ENCODE peak calls at places on chromosomes 5 and 9, in five cellular contexts. O is stimulated activated CD4-positive, alpha-beta T cell treated with anti-CD3 and anti-CD28 coated beads, Interleukin-1b, Interleukin-23, amount 100 ng/mL, for 48 hours; H is upper lobe of right lung; P is uterus; E is globus pallidus. D is an unnamed sample.

GRCh38 chr9:93949073-93949693 is 6.0 kb downstream of the BARX1 start:
- DNase-seq in O (no peak), H (no peak), P (no peak), E (no peak), D (peak)

GRCh38 chr5:172142709-172143215 is 45.3 kb downstream of the STK10 start:
- DNase-seq in O (no peak), H (no peak), P (no peak), E (no peak), D (peak)

GRCh38 chr5:169183581-169183980 is 117.4 kb downstream of the SLIT3 start:
- DNase-seq in O (no peak), H (no peak), P (no peak), E (no peak), D (no peak)

GRCh38 chr9:81183763-81184162 is 505.6 kb downstream of the TLE1 start:
- DNase-seq in O (no peak), H (no peak), P (no peak), E (no peak), D (no peak)

GRCh38 chr5:163915481-163915961 is 410.1 kb downstream of the MAT2B start:
- DNase-seq in O (no peak), H (peak), P (no peak), E (peak), D (peak)

GRCh38 chr5:15008476-15008875 is 136.9 kb upstream of the ANKH start:
- DNase-seq in O (no peak), H (peak), P (peak), E (no peak), D (peak)

GRCh38 chr9:124794902-124795491 is 18.1 kb downstream of the OLFML2A start:
- DNase-seq in O (no peak), H (no peak), P (no peak), E (no peak), D (no peak)

GRCh38 chr5:72606525-72606924 is 99.3 kb upstream of the ZNF366 start:
- DNase-seq in O (no peak), H (no peak), P (no peak), E (no peak), D (no peak)

GRCh38 chr9:84076359-84076758 is 95.8 kb downstream of the RMI1 start:
- DNase-seq in O (no peak), H (no peak), P (no peak), E (no peak), D (no peak)

GRCh38 chr5:88702328-88702727 is 180.7 kb downstream of the MEF2C start:
- DNase-seq in O (no peak), H (no peak), P (no peak), E (no peak), D (no peak)

GRCh38 chr9:37167456-37167855 is 47.1 kb downstream of the ZCCHC7 start:
- DNase-seq in O (no peak), H (no peak), P (no peak), E (no peak), D (no peak)

GRCh38 chr5:9658726-9659125 is 28.6 kb upstream of the TAS2R1 start:
- DNase-seq in O (no peak), H (no peak), P (no peak), E (no peak), D (no peak)

GRCh38 chr5:180494510-180495181 is 467 bp downstream of the CNOT6 start:
- DNase-seq in O (peak), H (peak), P (no peak), E (peak), D (peak)

GRCh38 chr9:134475051-134475790 is 149.0 kb downstream of the RXRA start:
- DNase-seq in O (peak), H (no peak), P (peak), E (no peak), D (peak)

D was measured in posterior vena cava.